ENCODE peak calls at places on chromosomes 12 and 14, in nine cellular contexts. Q is left lung, X is tibial nerve, J is ovary, E is neuronal stem cell, D is Peyer's patch, R is esophagus squamous epithelium, G is GM23338, M is body of pancreas. U is an unnamed sample. For H3K4me1, the result is how much of the 10 kb centered on the place peaks cover.

GRCh38 chr14:58160561-58160960 is 8.5 kb upstream of the ARMH4 start:
- DNase-seq in Q (no peak), X (no peak), J (no peak), E (no peak), D (no peak), R (no peak), G (no peak), M (no peak), U (no peak)

GRCh38 chr12:118649765-118650585 is 273.6 kb downstream of the SUDS3 start:
- DNase-seq in Q (no peak), X (no peak), J (no peak), E (no peak), D (no peak), R (no peak), G (no peak), M (no peak), U (no peak)

GRCh38 chr12:70840966-70841365 is 79.6 kb downstream of the PTPRR start:
- DNase-seq in Q (no peak), X (no peak), J (no peak), E (no peak), D (no peak), R (no peak), G (no peak), M (no peak), U (no peak)

GRCh38 chr14:89424241-89424640 is 7.2 kb upstream of the FOXN3 start:
- DNase-seq in Q (no peak), X (no peak), J (no peak), E (no peak), D (no peak), R (no peak), G (no peak), M (no peak), U (no peak)

GRCh38 chr12:89153341-89153740 is 199.0 kb downstream of the DUSP6 start:
- DNase-seq in Q (no peak), X (no peak), J (no peak), E (no peak), D (no peak), R (no peak), G (no peak), M (no peak), U (no peak)

GRCh38 chr12:44379827-44380226 is 496.3 kb downstream of the NELL2 start:
- DNase-seq in Q (no peak), X (no peak), J (no peak), E (peak), D (no peak), R (no peak), G (peak), M (no peak), U (no peak)

GRCh38 chr12:91225316-91225715 is 42.7 kb upstream of the DCN start:
- DNase-seq in Q (no peak), X (peak), J (no peak), E (no peak), D (no peak), R (no peak), G (no peak), M (no peak), U (no peak)

GRCh38 chr12:55716582-55717396 is 943 bp downstream of the BLOC1S1 start:
- DNase-seq in Q (no peak), X (no peak), J (no peak), E (no peak), D (no peak), R (no peak), G (no peak), M (no peak), U (peak)

GRCh38 chr12:125296701-125297100 is 231.5 kb downstream of the AACS start:
- DNase-seq in Q (no peak), X (no peak), J (no peak), E (no peak), D (no peak), R (no peak), G (no peak), M (no peak), U (no peak)

GRCh38 chr12:120230974-120231315 is 30.0 kb upstream of the RPLP0 start:
- DNase-seq in Q (no peak), X (no peak), J (no peak), E (no peak), D (no peak), R (no peak), G (no peak), M (no peak), U (no peak)
- H3K4me3 ChIP-seq in Q (peak), X (no peak), J (no peak), E (no peak), D (no peak), R (no peak), G (peak), M (no peak), U (no peak)

DNA sequence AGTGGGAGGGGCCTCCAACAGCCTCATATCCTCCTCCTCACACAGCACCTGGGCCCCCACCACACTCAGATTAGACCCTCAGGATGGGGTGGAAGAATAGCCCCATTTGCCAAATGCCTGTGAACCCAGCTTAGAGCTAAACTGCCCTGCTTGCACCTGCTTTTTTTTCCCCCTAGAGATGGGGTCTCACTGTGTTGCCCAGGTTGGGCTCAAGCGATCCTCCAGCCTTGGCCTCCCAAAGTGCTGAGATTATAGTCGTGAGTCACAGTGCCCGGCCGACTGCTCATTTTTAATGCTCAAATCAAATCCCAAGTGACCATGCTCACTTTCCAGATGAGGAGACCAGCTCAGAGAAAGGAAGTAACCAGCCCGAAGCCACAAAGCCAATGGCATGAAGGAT is 27.1 kb downstream of the TESC start:
- DNase-seq in Q (no peak), X (no peak), J (no peak), E (no peak), D (no peak), R (no peak), G (no peak), M (no peak), U (no peak)
- H3K27ac ChIP-seq in Q (no peak), X (no peak), J (no peak), E (no peak), D (no peak), R (no peak), G (no peak), M (no peak), U (no peak)

GRCh38 chr14:64722842-64723447 is 18.7 kb downstream of the PLEKHG3 start:
- DNase-seq in Q (no peak), X (no peak), J (no peak), E (no peak), D (no peak), R (no peak), G (no peak), M (peak), U (peak)

GRCh38 chr14:64721899-64722298 is 17.7 kb downstream of the PLEKHG3 start:
- DNase-seq in Q (peak), X (no peak), J (no peak), E (no peak), D (no peak), R (no peak), G (no peak), M (no peak), U (peak)

GRCh38 chr14:64719601-64720000 is 15.4 kb downstream of the PLEKHG3 start:
- DNase-seq in Q (peak), X (no peak), J (no peak), E (no peak), D (no peak), R (no peak), G (no peak), M (no peak), U (no peak)

GRCh38 chr14:64720190-64720589 is 16.0 kb downstream of the PLEKHG3 start:
- DNase-seq in Q (peak), X (no peak), J (no peak), E (no peak), D (no peak), R (no peak), G (no peak), M (peak), U (no peak)

DNA sequence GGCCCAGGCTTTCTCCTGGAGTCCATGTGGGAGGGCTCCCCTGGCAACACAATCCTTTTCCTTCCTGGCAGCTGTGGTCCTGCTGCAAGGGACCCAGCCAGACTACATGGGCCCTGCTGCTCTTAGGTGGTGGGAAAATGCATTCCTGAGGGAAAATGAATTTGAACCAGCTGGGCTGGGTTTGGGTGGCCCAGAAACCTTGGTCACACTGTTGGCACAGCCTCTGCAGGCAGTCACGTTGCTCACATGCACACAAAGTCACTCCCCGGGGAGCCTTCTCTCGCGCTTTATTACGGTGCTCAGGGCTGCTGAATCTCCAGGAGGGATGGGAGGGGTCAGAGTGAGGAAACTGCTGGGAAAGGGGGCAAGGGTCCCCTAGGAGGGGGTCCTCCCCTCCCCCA is 17.2 kb downstream of the PLEKHG3 start:
- DNase-seq in Q (peak), X (peak), J (no peak), E (no peak), D (no peak), R (no peak), G (no peak), M (peak), U (peak)
- H3K4me1 ChIP-seq in Q (under half), X (under half), J (under half), E (half or more), D (half or more), R (half or more), G (half or more), M (half or more), U (half or more)

GRCh38 chr14:54220697-54221431 is 175.9 kb upstream of the CDKN3 start:
- DNase-seq in Q (no peak), X (no peak), J (no peak), E (no peak), D (no peak), R (no peak), G (no peak), M (no peak), U (no peak)
- H3K4me3 ChIP-seq in Q (peak), X (peak), J (peak), E (no peak), D (no peak), R (no peak), G (peak), M (no peak), U (peak)

GRCh38 chr12:1665366-1665765 is 25.5 kb upstream of the ADIPOR2 start:
- DNase-seq in Q (no peak), X (no peak), J (no peak), E (no peak), D (no peak), R (no peak), G (no peak), M (no peak), U (no peak)
- H3K27ac ChIP-seq in Q (peak), X (peak), J (no peak), E (no peak), D (peak), R (no peak), G (no peak), M (no peak), U (no peak)

GRCh38 chr12:12501121-12501520 is 61.5 kb downstream of the DUSP16 start:
- DNase-seq in Q (no peak), X (no peak), J (no peak), E (no peak), D (no peak), R (no peak), G (no peak), M (no peak), U (no peak)

GRCh38 chr12:12499909-12500604 is 62.6 kb downstream of the DUSP16 start:
- DNase-seq in Q (no peak), X (no peak), J (no peak), E (no peak), D (no peak), R (no peak), G (peak), M (no peak), U (no peak)

GRCh38 chr12:12505544-12506501 is 56.8 kb downstream of the DUSP16 start:
- DNase-seq in Q (no peak), X (peak), J (no peak), E (no peak), D (no peak), R (no peak), G (no peak), M (no peak), U (no peak)

GRCh38 chr12:12503384-12504078 is 59.1 kb downstream of the DUSP16 start:
- DNase-seq in Q (no peak), X (no peak), J (no peak), E (no peak), D (peak), R (no peak), G (peak), M (no peak), U (no peak)

DNA sequence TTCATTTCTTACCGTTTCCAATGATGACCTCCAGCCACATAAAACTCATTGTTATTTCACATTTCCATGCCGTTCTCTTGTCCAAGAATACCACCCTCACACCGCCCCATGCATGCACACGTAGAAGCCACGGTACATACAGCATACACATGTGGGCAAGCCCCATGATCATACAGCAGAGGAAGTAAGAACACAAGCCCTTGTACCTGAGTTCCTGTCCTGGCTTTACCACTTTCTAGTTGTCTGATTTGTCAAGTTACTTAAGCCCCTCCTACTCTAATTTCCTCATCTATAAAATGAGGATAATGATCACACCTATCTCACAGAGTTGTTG is 59.9 kb downstream of the DUSP16 start:
- DNase-seq in Q (no peak), X (no peak), J (no peak), E (no peak), D (no peak), R (no peak), G (no peak), M (no peak), U (no peak)
- H3K4me1 ChIP-seq in Q (under half), X (under half), J (under half), E (under half), D (under half), R (under half), G (half or more), M (under half), U (under half)

GRCh38 chr12:132690112-132690511 is 2.7 kb downstream of the PXMP2 start:
- DNase-seq in Q (no peak), X (no peak), J (no peak), E (no peak), D (no peak), R (no peak), G (no peak), M (no peak), U (no peak)

GRCh38 chr12:132689227-132689626 is 1.8 kb downstream of the PXMP2 start:
- DNase-seq in Q (no peak), X (no peak), J (no peak), E (no peak), D (no peak), R (no peak), G (peak), M (peak), U (no peak)

GRCh38 chr12:132686831-132687210 is 321 bp downstream of the POLE start:
- DNase-seq in Q (no peak), X (no peak), J (peak), E (no peak), D (no peak), R (no peak), G (peak), M (peak), U (peak)

GRCh38 chr12:132687211-132688164 is at the start of the genes POLE and PXMP2:
- DNase-seq in Q (peak), X (peak), J (peak), E (peak), D (peak), R (peak), G (peak), M (peak), U (peak)

DNA sequence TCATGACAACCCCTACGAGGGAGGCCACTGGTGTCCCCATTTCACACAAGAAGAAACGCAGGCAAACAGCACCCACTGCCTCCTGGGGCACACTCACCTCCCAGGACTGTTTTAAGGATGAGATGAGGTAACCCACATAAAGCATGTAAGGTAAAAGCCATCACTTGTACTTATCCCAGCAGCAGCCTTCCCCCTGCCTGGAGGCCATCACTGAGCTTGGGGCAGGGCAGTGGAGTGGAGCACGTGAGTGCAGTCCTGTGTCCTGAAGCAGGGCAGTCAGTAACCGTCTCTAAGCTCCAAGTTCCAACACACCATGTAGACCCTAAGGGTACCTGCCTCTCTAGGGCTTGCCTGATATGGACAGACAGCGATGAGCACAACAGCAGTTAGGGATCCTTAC is 1.7 kb downstream of the POLE start:
- DNase-seq in Q (no peak), X (no peak), J (no peak), E (no peak), D (no peak), R (no peak), G (no peak), M (no peak), U (no peak)
- H3K4me3 ChIP-seq in Q (no peak), X (no peak), J (no peak), E (no peak), D (no peak), R (no peak), G (peak), M (no peak), U (no peak)

U was measured in right cardiac atrium.